ENCODE peak calls at places on chromosomes 12 and 14, in four cellular contexts. Z is endodermal cell, C is HCT116, B is fibroblast of the aortic adventitia. Y is an unnamed sample.

GRCh38 chr14:84404246-84404645 is 1125.7 kb upstream of the FLRT2 start:
- DNase-seq in Z (no peak), C (no peak), B (no peak), Y (no peak)

GRCh38 chr12:90090929-90091651 is 382.5 kb upstream of the ATP2B1 start:
- DNase-seq in Z (peak; percentile 76), C (peak; percentile 97), B (peak; percentile 97), Y (peak; percentile 77)

GRCh38 chr12:26845057-26845666 is 12.2 kb upstream of the ITPR2 start:
- DNase-seq in Z (peak; percentile 91), C (peak; percentile 44), B (peak; percentile 63), Y (no peak)

GRCh38 chr12:80697270-80697887 is 10.1 kb upstream of the MYF6 start:
- DNase-seq in Z (no peak), C (no peak), B (no peak), Y (no peak)

GRCh38 chr14:36300337-36300736 is 20.1 kb downstream of the MBIP start:
- DNase-seq in Z (no peak), C (no peak), B (no peak), Y (no peak)

GRCh38 chr12:103840399-103840880 is 594 bp downstream of the NT5DC3 start:
- DNase-seq in Z (no peak), C (no peak), B (peak; percentile 18), Y (no peak)

GRCh38 chr14:64937821-64938193 is 4.7 kb downstream of the GPX2 start:
- DNase-seq in Z (peak; percentile 31), C (no peak), B (peak; percentile 22), Y (no peak)

GRCh38 chr14:104395276-104395675 is 184.3 kb upstream of the C14orf180 start:
- DNase-seq in Z (peak; percentile 69), C (no peak), B (no peak), Y (no peak)

GRCh38 chr14:68792022-68792829 is 641 bp downstream of the ZFP36L1 start:
- DNase-seq in Z (peak; percentile 67), C (no peak), B (no peak), Y (no peak)

GRCh38 chr12:110266980-110267620 is 13.9 kb upstream of the ATP2A2 start:
- DNase-seq in Z (no peak), C (no peak), B (peak; percentile 72), Y (peak; percentile 94)
- H3K4me3 ChIP-seq in Z (no peak overlapping the region), C (no peak overlapping the region), B (no peak overlapping the region), Y (peak overlapping the region; percentile 12)

GRCh38 chr12:10974965-10975364 is 11.7 kb downstream of the TAS2R50 start:
- DNase-seq in Z (no peak), C (no peak), B (no peak), Y (no peak)
- TF ChIP-seq CTCF in Z (no peak), C (no peak), B (no peak), Y (no peak)

DNA sequence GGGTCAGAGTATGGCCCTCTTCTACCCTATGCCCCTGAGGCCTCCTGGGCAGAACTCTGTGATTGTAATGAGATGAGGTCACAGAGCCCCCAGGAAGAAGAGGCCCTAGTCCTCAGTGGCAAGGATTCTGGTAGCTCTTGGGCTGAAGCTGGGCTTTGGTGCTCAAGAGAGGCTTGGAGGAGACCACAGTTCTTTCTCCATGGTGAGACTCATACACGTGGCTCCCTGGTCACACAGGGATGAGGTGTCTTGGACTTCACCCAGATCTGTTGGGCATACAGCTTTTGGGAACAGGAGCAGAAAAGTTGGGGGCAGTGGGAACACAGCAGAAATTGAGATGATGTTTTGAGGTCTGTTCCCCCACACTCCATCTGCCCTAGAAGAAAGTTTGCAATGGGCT is at the start of gene KRT86:
- DNase-seq in Z (no peak), C (no peak), B (no peak), Y (no peak)
- H3K4me3 ChIP-seq in Z (no peak within 1 kb of the TSS), C (no peak within 1 kb of the TSS), B (no peak within 1 kb of the TSS), Y (no peak within 1 kb of the TSS)

GRCh38 chr12:76457010-76457409 is 102.6 kb downstream of the OSBPL8 start:
- DNase-seq in Z (no peak), C (no peak), B (no peak), Y (no peak)

GRCh38 chr12:76451528-76451927 is 103.3 kb upstream of the BBS10 start:
- DNase-seq in Z (no peak), C (no peak), B (no peak), Y (no peak)

GRCh38 chr12:76460807-76461206 is 98.8 kb downstream of the OSBPL8 start:
- DNase-seq in Z (no peak), C (no peak), B (no peak), Y (no peak)

GRCh38 chr12:76457818-76458217 is 101.8 kb downstream of the OSBPL8 start:
- DNase-seq in Z (no peak), C (no peak), B (no peak), Y (no peak)

GRCh38 chr12:76455582-76456345 is 103.8 kb downstream of the OSBPL8 start:
- DNase-seq in Z (no peak), C (peak; percentile 90), B (peak; percentile 93), Y (peak; percentile 79)
- TF ChIP-seq CTCF in Z (peak; percentile 84), C (peak; percentile 82), B (peak; percentile 63), Y (peak; percentile 60)

GRCh38 chr14:38209572-38210159 is 2.0 kb downstream of the SSTR1 start:
- DNase-seq in Z (no peak), C (no peak), B (no peak), Y (no peak)

GRCh38 chr14:38208825-38209562 is 1.3 kb downstream of the SSTR1 start:
- DNase-seq in Z (peak; percentile 83), C (no peak), B (peak; percentile 17), Y (no peak)

GRCh38 chr14:38210168-38210567 is 2.5 kb downstream of the SSTR1 start:
- DNase-seq in Z (peak; percentile 64), C (no peak), B (peak; percentile 20), Y (no peak)

GRCh38 chr14:38211258-38211735 is 3.6 kb downstream of the SSTR1 start:
- DNase-seq in Z (peak; percentile 69), C (no peak), B (no peak), Y (no peak)

DNA sequence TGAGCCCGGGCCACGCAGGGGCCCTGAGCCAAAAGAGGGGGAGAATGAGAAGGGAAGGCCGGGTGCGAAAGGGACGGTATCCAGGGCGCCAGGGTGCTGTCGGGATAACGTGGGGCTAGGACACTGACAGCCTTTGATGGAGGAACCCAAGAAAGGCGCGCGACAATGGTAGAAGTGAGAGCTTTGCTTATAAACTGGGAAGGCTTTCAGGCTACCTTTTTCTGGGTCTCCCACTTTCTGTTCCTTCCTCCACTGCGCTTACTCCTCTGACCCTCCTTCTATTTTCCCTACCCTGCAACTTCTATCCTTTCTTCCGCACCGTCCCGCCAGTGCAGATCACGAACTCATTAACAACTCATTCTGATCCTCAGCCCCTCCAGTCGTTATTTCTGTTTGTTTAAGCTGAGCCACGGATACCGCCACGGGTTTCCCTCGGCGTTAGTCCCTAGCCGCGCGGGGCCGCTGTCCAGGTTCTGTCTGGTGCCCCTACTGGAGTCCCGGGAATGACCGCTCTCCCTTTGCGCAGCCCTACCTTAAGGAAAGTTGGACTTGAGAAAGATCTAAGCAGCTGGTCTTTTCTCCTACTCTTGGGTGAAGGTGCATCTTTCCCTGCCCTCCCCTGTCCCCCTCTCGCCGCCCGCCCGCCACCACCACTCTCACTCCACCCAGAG is 3.0 kb downstream of the SSTR1 start:
- DNase-seq in Z (peak; percentile 78), C (no peak), B (peak; percentile 36), Y (no peak)
- H3K4me3 ChIP-seq in Z (peak overlapping the region; percentile 83), C (no peak overlapping the region), B (peak overlapping the region; percentile 52), Y (peak overlapping the region; percentile 51)

GRCh38 chr14:105528859-105529505 is 2.6 kb downstream of the TMEM121 start:
- DNase-seq in Z (no peak), C (no peak), B (no peak), Y (no peak)

GRCh38 chr14:105527381-105528196 is 1.2 kb downstream of the TMEM121 start:
- DNase-seq in Z (no peak), C (no peak), B (no peak), Y (no peak)

GRCh38 chr14:105529506-105530445 is 3.4 kb downstream of the TMEM121 start:
- DNase-seq in Z (no peak), C (no peak), B (no peak), Y (no peak)

GRCh38 chr14:105526781-105527380 is 498 bp downstream of the TMEM121 start:
- DNase-seq in Z (no peak), C (no peak), B (no peak), Y (no peak)

DNA sequence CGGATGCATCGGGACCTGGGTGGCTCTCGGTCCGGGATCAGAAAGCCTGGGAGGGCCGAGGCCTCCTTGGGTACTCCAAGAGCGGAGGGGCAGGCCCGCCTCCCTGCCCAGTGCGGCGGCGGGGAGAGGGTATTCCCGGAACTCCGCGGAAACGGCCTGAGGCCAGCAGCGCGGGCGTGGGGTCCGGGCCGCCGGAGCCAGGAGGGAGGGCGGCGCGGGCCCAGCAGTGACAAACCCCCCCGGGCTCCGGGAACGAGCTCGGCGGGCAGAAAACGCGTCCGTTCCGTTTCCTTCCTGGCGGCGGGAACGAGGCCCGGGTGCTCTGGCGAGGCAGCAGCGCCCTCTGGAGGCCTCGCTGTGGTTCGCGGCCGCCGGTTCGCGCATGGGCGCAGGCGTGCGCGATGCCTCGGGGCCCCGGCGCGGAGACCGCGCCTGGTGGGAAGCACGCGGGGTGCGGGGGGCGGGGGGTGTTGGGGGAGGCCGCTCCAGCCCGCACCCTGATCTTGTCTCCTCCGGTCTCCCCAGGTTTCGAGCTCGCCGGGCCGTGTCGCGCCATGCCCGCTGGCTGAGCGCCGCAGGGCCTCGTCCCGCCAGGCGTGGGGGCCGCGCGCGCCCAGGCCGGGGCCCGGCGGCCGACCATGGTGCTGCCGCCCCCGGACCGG is 1.9 kb downstream of the TMEM121 start:
- DNase-seq in Z (peak; percentile 88), C (no peak), B (peak; percentile 66), Y (peak; percentile 17)
- TF ChIP-seq CTCF in Z (peak; percentile 86), C (peak; percentile 58), B (peak; percentile 74), Y (peak; percentile 66)

Y was measured in HFF-Myc.